ENCODE peak calls at places on chromosomes 16 and 17, in six cellular contexts. O, V, F, S, A and K are unnamed samples.

GRCh38 chr16:3732171-3732570 is 14.8 kb upstream of the TRAP1 start:
- DNase-seq in S (no peak), V (no peak), A (no peak), O (no peak), F (no peak), K (no peak)

GRCh38 chr16:80462902-80463301 is 77.9 kb upstream of the DYNLRB2 start:
- DNase-seq in V (peak; percentile 43), O (no peak), S (no peak), F (no peak), A (peak; percentile 13), K (no peak)

GRCh38 chr16:66486773-66487579 is 59.9 kb downstream of the BEAN1 start:
- DNase-seq in V (peak; percentile 24), F (peak; percentile 59), O (no peak), S (no peak), A (no peak), K (no peak)

GRCh38 chr16:57194512-57194911 is 8.4 kb downstream of the RSPRY1 start:
- DNase-seq in F (no peak), O (peak; percentile 54), V (no peak), A (no peak), S (no peak), K (no peak)

GRCh38 chr17:42422412-42422957 is 571 bp downstream of the CAVIN1 start:
- DNase-seq in V (peak; percentile 27), A (no peak), S (no peak), O (no peak), F (no peak), K (peak; percentile 48)

GRCh38 chr17:4433515-4434031 is at the start of gene SPNS3:
- DNase-seq in O (no peak), S (peak; percentile 34), A (no peak), V (no peak), F (peak; percentile 85), K (no peak)

GRCh38 chr16:12874135-12874534 is 27.3 kb upstream of the SHISA9 start:
- DNase-seq in V (no peak), S (no peak), A (no peak), O (no peak), F (no peak), K (no peak)

GRCh38 chr17:75289832-75290337 is 652 bp upstream of the SLC25A19 start:
- DNase-seq in O (no peak), A (peak; percentile 79), V (peak; percentile 67), S (peak; percentile 80), F (no peak), K (no peak)

GRCh38 chr17:17573912-17574311 is 17.6 kb downstream of the PEMT start:
- DNase-seq in F (no peak), V (no peak), O (no peak), S (no peak), A (no peak), K (no peak)

GRCh38 chr16:24088767-24089166 is 167.4 kb upstream of the CACNG3 start:
- DNase-seq in S (no peak), A (no peak), O (no peak), F (no peak), V (no peak), K (no peak)

GRCh38 chr16:52372313-52372712 is 174.6 kb downstream of the TOX3 start:
- DNase-seq in V (peak; percentile 33), O (no peak), S (peak; percentile 30), F (no peak), A (no peak), K (no peak)

GRCh38 chr17:33647976-33648375 is 354.9 kb upstream of the ASIC2 start:
- DNase-seq in A (no peak), F (no peak), O (no peak), S (no peak), V (no peak), K (no peak)

GRCh38 chr16:89154390-89155183 is 17.0 kb upstream of the CDH15 start:
- DNase-seq in S (no peak), F (no peak), V (no peak), O (no peak), A (no peak), K (no peak)

GRCh38 chr16:89156740-89157645 is 14.6 kb upstream of the CDH15 start:
- DNase-seq in F (no peak), S (no peak), A (no peak), O (no peak), V (no peak), K (no peak)

GRCh38 chr16:89155851-89156739 is 15.5 kb upstream of the CDH15 start:
- DNase-seq in F (no peak), V (peak; percentile 32), O (no peak), A (no peak), S (no peak), K (no peak)

GRCh38 chr16:89153848-89154271 is 17.7 kb upstream of the CDH15 start:
- DNase-seq in S (no peak), V (no peak), O (no peak), A (no peak), F (no peak), K (no peak)

DNA sequence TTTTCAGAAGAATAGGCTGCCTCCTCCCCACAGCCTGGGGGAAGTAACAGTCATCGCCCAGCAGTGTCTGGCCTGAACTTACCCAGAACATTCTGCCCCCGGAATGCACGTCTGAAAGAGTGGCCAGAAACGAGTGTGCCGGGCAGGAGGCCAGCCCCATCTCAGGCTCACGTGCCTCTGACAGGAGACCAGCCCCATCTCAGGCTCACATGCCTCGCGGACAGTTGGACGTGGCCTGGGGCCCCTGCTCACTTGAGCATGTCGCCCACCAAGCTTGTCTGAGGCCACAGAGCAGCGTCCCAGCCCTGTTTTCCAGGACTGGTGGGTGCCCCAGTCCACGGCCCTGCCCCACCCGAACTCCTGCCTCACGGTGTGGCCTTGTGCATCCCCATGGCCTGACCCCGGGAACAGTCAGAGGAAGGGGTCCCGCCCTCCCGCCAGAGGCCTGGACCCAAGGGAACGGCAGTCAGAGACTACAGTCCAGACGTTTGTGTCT is 16.3 kb upstream of the CDH15 start:
- DNase-seq in O (no peak), V (peak; percentile 59), F (no peak), A (peak; percentile 64), S (peak; percentile 70), K (no peak)
- TF ChIP-seq POLR2AphosphoS5 in O (no peak), V (no peak), F (no peak), A (peak; percentile 46), S (no peak), K (no peak)

GRCh38 chr17:72839086-72839728 is 253.3 kb downstream of the SLC39A11 start:
- DNase-seq in S (no peak), F (no peak), A (no peak), V (no peak), O (no peak), K (no peak)

GRCh38 chr17:72846399-72846798 is 246.1 kb downstream of the SLC39A11 start:
- DNase-seq in F (no peak), V (no peak), A (no peak), S (no peak), O (no peak), K (no peak)

GRCh38 chr17:72840019-72840418 is 252.5 kb downstream of the SLC39A11 start:
- DNase-seq in F (no peak), O (no peak), V (no peak), S (no peak), A (no peak), K (no peak)

GRCh38 chr17:72838581-72838980 is 253.9 kb downstream of the SLC39A11 start:
- DNase-seq in V (no peak), S (no peak), A (no peak), F (no peak), O (no peak), K (no peak)

GRCh38 chr17:72843591-72843990 is 248.9 kb downstream of the SLC39A11 start:
- DNase-seq in F (no peak), S (no peak), A (no peak), V (no peak), O (no peak), K (no peak)
- TF ChIP-seq POLR2AphosphoS5 in F (no peak), S (no peak), A (no peak), V (no peak), O (no peak), K (no peak)

GRCh38 chr17:7224110-7224509 is 4.4 kb downstream of the ACADVL start:
- DNase-seq in A (no peak), F (no peak), S (no peak), O (no peak), V (no peak), K (no peak)

GRCh38 chr17:7221281-7222092 is 1.7 kb downstream of the ACADVL start:
- DNase-seq in V (no peak), A (no peak), O (no peak), S (no peak), F (no peak), K (no peak)

GRCh38 chr17:7222093-7222971 is 2.6 kb downstream of the ACADVL start:
- DNase-seq in V (no peak), F (no peak), O (no peak), S (no peak), A (no peak), K (no peak)

GRCh38 chr17:7223375-7223774 is 3.6 kb downstream of the ACADVL start:
- DNase-seq in F (no peak), O (no peak), S (no peak), V (no peak), A (no peak), K (no peak)

DNA sequence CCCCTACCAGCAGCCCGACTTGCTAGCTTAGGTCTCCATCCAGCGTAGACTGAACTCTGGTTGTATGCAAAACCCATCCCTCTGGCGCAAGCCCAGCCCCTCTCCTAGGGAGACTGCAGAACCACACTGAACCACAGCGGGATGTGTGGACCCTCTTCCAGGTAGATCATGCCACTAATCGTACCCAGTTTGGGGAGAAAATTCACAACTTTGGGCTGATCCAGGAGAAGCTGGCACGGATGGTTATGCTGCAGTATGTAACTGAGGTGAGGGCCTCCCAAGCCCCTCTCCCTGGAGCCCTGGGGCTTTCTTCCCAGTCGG is 3.2 kb downstream of the ACADVL start:
- DNase-seq in F (no peak), S (no peak), O (no peak), V (no peak), A (no peak), K (no peak)
- TF ChIP-seq POLR2AphosphoS5 in F (no peak), S (no peak), O (no peak), V (no peak), A (no peak), K (no peak)

GRCh38 chr17:50136096-50136687 is 6.2 kb upstream of the SAMD14 start:
- DNase-seq in F (no peak), A (no peak), O (no peak), S (no peak), V (no peak), K (no peak)
- TF ChIP-seq POLR2AphosphoS5 in F (no peak), A (no peak), O (no peak), S (no peak), V (no peak), K (no peak)

GRCh38 chr17:49111934-49112333 is 20.6 kb upstream of the B4GALNT2 start:
- DNase-seq in S (no peak), O (no peak), V (no peak), A (no peak), F (no peak), K (no peak)

GRCh38 chr17:49106366-49107210 is 26.0 kb upstream of the B4GALNT2 start:
- DNase-seq in O (no peak), A (no peak), V (no peak), S (no peak), F (no peak), K (no peak)

GRCh38 chr17:49110504-49110903 is 22.1 kb upstream of the B4GALNT2 start:
- DNase-seq in S (no peak), A (no peak), V (no peak), F (no peak), O (no peak), K (no peak)

GRCh38 chr17:49107211-49107557 is 25.4 kb upstream of the B4GALNT2 start:
- DNase-seq in O (no peak), A (no peak), S (no peak), F (no peak), V (no peak), K (no peak)

GRCh38 chr17:49108318-49108717 is 24.3 kb upstream of the B4GALNT2 start:
- DNase-seq in S (no peak), A (no peak), O (no peak), F (no peak), V (peak; percentile 49), K (no peak)
- TF ChIP-seq POLR2AphosphoS5 in S (no peak), A (no peak), O (no peak), F (no peak), V (no peak), K (no peak)